ENCODE peak calls at places on chromosomes 3 and 15, in seven cellular contexts. E is kidney epithelial cell, P is body of pancreas, D is psoas muscle, Q is fibroblast of lung, B is Panc1, X is MM.1S. R is an unnamed sample.

GRCh38 chr3:122615303-122615702 is 37.9 kb downstream of the PARP15 start:
- DNase-seq in E (no peak), B (no peak), Q (no peak), D (no peak), P (no peak), X (no peak), R (no peak)

GRCh38 chr3:58241321-58242044 is 3.9 kb downstream of the ABHD6 start:
- DNase-seq in B (no peak), D (no peak), E (no peak), Q (no peak), P (no peak), X (no peak), R (no peak)

GRCh38 chr15:73474785-73475184 is 31.8 kb downstream of the REC114 start:
- DNase-seq in Q (no peak), P (no peak), D (no peak), X (no peak), E (no peak), B (no peak), R (no peak)

GRCh38 chr15:79171320-79172031 is 80.9 kb upstream of the RASGRF1 start:
- DNase-seq in E (no peak), Q (no peak), P (no peak), D (no peak), B (no peak), X (no peak), R (no peak)

GRCh38 chr3:195385526-195385925 is 57.3 kb downstream of the ACAP2 start:
- DNase-seq in E (peak; percentile 51), B (no peak), Q (peak; percentile 62), X (no peak), D (no peak), P (no peak), R (no peak)

GRCh38 chr3:155890671-155891190 is 20.3 kb downstream of the GMPS start:
- DNase-seq in D (no peak), E (no peak), Q (peak; percentile 38), B (no peak), X (no peak), P (no peak), R (no peak)

GRCh38 chr3:189842681-189843602 is 211.8 kb downstream of the TP63 start:
- DNase-seq in B (no peak), D (peak; percentile 34), Q (no peak), X (no peak), E (no peak), P (no peak), R (no peak)

GRCh38 chr15:90315276-90315982 is 36.7 kb upstream of the ZNF774 start:
- DNase-seq in X (no peak), E (no peak), D (peak; percentile 68), P (peak; percentile 91), B (no peak), Q (peak; percentile 86), R (no peak)

GRCh38 chr3:152656207-152657001 is 178.5 kb upstream of the P2RY1 start:
- DNase-seq in P (no peak), X (no peak), Q (peak; percentile 15), D (no peak), B (no peak), E (no peak), R (no peak)

GRCh38 chr3:58383476-58383875 is 50.2 kb downstream of the PDHB start:
- DNase-seq in E (peak; percentile 32), P (no peak), B (no peak), X (no peak), Q (peak; percentile 88), D (no peak), R (no peak)

GRCh38 chr3:149393355-149394165 is 16.1 kb upstream of the TM4SF1 start:
- DNase-seq in E (no peak), X (peak; percentile 80), B (no peak), P (peak; percentile 90), D (peak; percentile 53), Q (peak; percentile 71), R (peak; percentile 25)

GRCh38 chr3:47661121-47661752 is 82.6 kb upstream of the CSPG5 start:
- DNase-seq in Q (peak; percentile 76), E (peak; percentile 23), B (no peak), X (no peak), P (peak; percentile 79), D (peak; percentile 32), R (no peak)

GRCh38 chr3:47666118-47666517 is 87.5 kb upstream of the CSPG5 start:
- DNase-seq in B (no peak), E (no peak), Q (no peak), P (no peak), X (no peak), D (no peak), R (no peak)

GRCh38 chr3:47669026-47669749 is 90.5 kb upstream of the CSPG5 start:
- DNase-seq in Q (peak; percentile 53), E (peak; percentile 16), P (no peak), D (no peak), X (no peak), B (no peak), R (no peak)

GRCh38 chr3:47663630-47664240 is 85.1 kb upstream of the CSPG5 start:
- DNase-seq in P (no peak), B (no peak), Q (no peak), D (no peak), E (no peak), X (no peak), R (peak; percentile 30)

GRCh38 chr3:47664519-47664918 is 85.9 kb upstream of the CSPG5 start:
- DNase-seq in Q (peak; percentile 41), X (no peak), P (no peak), D (no peak), B (no peak), E (no peak), R (no peak)
- H3K36me3 ChIP-seq in Q (no peaks in the 10 kb centered on the region), X (no peaks in the 10 kb centered on the region), P (peaks cover 7% of the 10 kb centered on the region), D (peaks cover 54% of the 10 kb centered on the region), B (peaks cover 16% of the 10 kb centered on the region), E (peaks cover 2% of the 10 kb centered on the region), R (peaks cover 9% of the 10 kb centered on the region)

GRCh38 chr3:45592830-45593707 is 1.5 kb upstream of the LIMD1 start:
- DNase-seq in E (no peak), D (peak; percentile 95), B (peak; percentile 70), P (peak; percentile 96), X (peak; percentile 88), Q (peak; percentile 89), R (peak; percentile 75)
- TF ChIP-seq CTCF in E (peak; percentile 93), D (peak; percentile 78), B (peak; percentile 92), P (peak; percentile 94), X (peak; percentile 83), Q (peak; percentile 86), R (peak; percentile 89)

GRCh38 chr15:49847937-49848823 is 227.3 kb downstream of the DTWD1 start:
- DNase-seq in X (no peak), D (no peak), Q (peak; percentile 99), E (peak; percentile 10), P (no peak), B (peak; percentile 79), R (no peak)
- H3K4me3 ChIP-seq in X (no peak overlapping the region), D (no peak overlapping the region), Q (no peak overlapping the region), E (no peak overlapping the region), P (no peak overlapping the region), B (no peak overlapping the region), R (no peak overlapping the region)

DNA sequence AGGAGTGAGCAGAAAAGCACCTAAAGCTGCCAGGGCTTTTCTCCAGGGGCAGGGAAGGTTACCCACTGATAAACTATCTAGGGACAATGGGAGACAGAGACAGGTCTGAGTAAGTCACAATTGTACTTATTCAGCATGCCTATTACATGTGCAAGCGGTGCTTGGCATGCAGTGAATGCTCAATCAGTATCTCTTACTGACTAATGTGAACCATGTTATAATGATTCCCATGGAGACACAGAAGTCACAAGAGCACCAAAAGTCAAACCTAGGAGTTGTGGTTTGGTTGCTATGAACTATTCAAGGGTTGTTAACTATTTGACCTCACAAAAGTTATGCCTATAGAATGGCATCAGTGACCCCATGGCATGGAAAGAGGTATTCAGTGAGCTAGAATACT is 50.0 kb upstream of the RASGRP1 start:
- DNase-seq in P (no peak), X (no peak), B (no peak), E (no peak), Q (no peak), D (no peak), R (no peak)
- H3K36me3 ChIP-seq in P (no peaks in the 10 kb centered on the region), X (no peaks in the 10 kb centered on the region), B (no peaks in the 10 kb centered on the region), E (no peaks in the 10 kb centered on the region), Q (no peaks in the 10 kb centered on the region), D (no peaks in the 10 kb centered on the region), R (no peaks in the 10 kb centered on the region)

GRCh38 chr3:168168743-168169142 is 73.0 kb upstream of the GOLIM4 start:
- DNase-seq in Q (peak; percentile 4), B (no peak), X (peak; percentile 29), D (no peak), E (no peak), P (no peak), R (no peak)

GRCh38 chr3:168162172-168162571 is 66.4 kb upstream of the GOLIM4 start:
- DNase-seq in Q (peak; percentile 19), B (no peak), P (no peak), E (no peak), X (no peak), D (no peak), R (no peak)

GRCh38 chr3:168161696-168162095 is 66.0 kb upstream of the GOLIM4 start:
- DNase-seq in B (no peak), Q (no peak), D (no peak), E (no peak), X (no peak), P (no peak), R (no peak)

GRCh38 chr3:168165390-168166269 is 69.9 kb upstream of the GOLIM4 start:
- DNase-seq in Q (peak; percentile 59), E (peak; percentile 14), X (peak; percentile 67), B (peak; percentile 59), D (peak; percentile 25), P (peak; percentile 76), R (peak; percentile 47)
- TF ChIP-seq CTCF in Q (peak; percentile 65), E (peak; percentile 69), X (peak; percentile 88), B (peak; percentile 78), D (peak; percentile 78), P (peak; percentile 85), R (peak; percentile 69)